ENCODE peak calls at places on chromosome 18, in five cellular contexts. O, K, H, C and E are unnamed samples.

GRCh38 chr18:34707670-34708069 is 2.4 kb upstream of the DTNA start:
- DNase-seq in O (peak; percentile 77), K (no peak), H (peak; percentile 94), C (peak; percentile 66), E (peak; percentile 36)

GRCh38 chr18:7750095-7750663 is 183.1 kb downstream of the PTPRM start:
- DNase-seq in O (no peak), K (no peak), H (no peak), C (no peak), E (no peak)

GRCh38 chr18:55587341-55588000 is 521 bp downstream of the TCF4 start:
- DNase-seq in O (peak; percentile 37), K (peak; percentile 20), H (peak; percentile 73), C (peak; percentile 28), E (no peak)

GRCh38 chr18:47032945-47033344 is 2.5 kb downstream of the ELOA2 start:
- DNase-seq in O (no peak), K (no peak), H (no peak), C (no peak), E (no peak)

GRCh38 chr18:46411862-46412690 is 244.9 kb downstream of the LOXHD1 start:
- DNase-seq in O (no peak), K (peak; percentile 33), H (no peak), C (peak; percentile 71), E (no peak)

GRCh38 chr18:36352384-36352783 is 54.9 kb downstream of the FHOD3 start:
- DNase-seq in O (peak; percentile 57), K (no peak), H (peak; percentile 37), C (peak; percentile 39), E (no peak)

GRCh38 chr18:10519366-10519765 is 6.5 kb upstream of the NAPG start:
- DNase-seq in O (no peak), K (no peak), H (no peak), C (no peak), E (no peak)

GRCh38 chr18:33146009-33146408 is 294.5 kb downstream of the CCDC178 start:
- DNase-seq in O (no peak), K (no peak), H (no peak), C (no peak), E (no peak)

GRCh38 chr18:69992776-69993175 is 45.1 kb upstream of the CD226 start:
- DNase-seq in O (no peak), K (no peak), H (no peak), C (no peak), E (no peak)

GRCh38 chr18:7822435-7823425 is 255.6 kb downstream of the PTPRM start:
- DNase-seq in O (no peak), K (no peak), H (no peak), C (peak; percentile 13), E (no peak)

GRCh38 chr18:37457754-37458153 is 107.8 kb downstream of the CELF4 start:
- DNase-seq in O (no peak), K (no peak), H (no peak), C (no peak), E (no peak)

GRCh38 chr18:74611791-74612190 is 14.1 kb downstream of the ZNF407 start:
- DNase-seq in O (no peak), K (no peak), H (no peak), C (no peak), E (no peak)

GRCh38 chr18:63974991-63975390 is 5.1 kb downstream of the SERPINB8 start:
- DNase-seq in O (no peak), K (no peak), H (peak; percentile 74), C (no peak), E (no peak)

GRCh38 chr18:79489900-79490592 is 94.3 kb downstream of the NFATC1 start:
- DNase-seq in O (no peak), K (peak; percentile 7), H (no peak), C (no peak), E (no peak)

GRCh38 chr18:44840053-44840826 is 159.6 kb downstream of the SETBP1 start:
- DNase-seq in O (no peak), K (no peak), H (no peak), C (no peak), E (no peak)

GRCh38 chr18:985301-985700 is 80.6 kb downstream of the ADCYAP1 start:
- DNase-seq in O (no peak), K (no peak), H (no peak), C (no peak), E (no peak)

GRCh38 chr18:10391506-10391905 is 62.9 kb upstream of the APCDD1 start:
- DNase-seq in O (no peak), K (no peak), H (no peak), C (no peak), E (no peak)

GRCh38 chr18:77990131-77990530 is 740.5 kb downstream of the GALR1 start:
- DNase-seq in O (no peak), K (no peak), H (no peak), C (no peak), E (no peak)

GRCh38 chr18:46097378-46097852 is 681 bp downstream of the ATP5F1A start:
- DNase-seq in O (no peak), K (no peak), H (no peak), C (peak; percentile 37), E (no peak)

GRCh38 chr18:79888016-79888415 is 63.4 kb downstream of the SLC66A2 start:
- DNase-seq in O (no peak), K (no peak), H (no peak), C (no peak), E (no peak)

GRCh38 chr18:21703241-21703820 is 1.2 kb downstream of the ABHD3 start:
- DNase-seq in O (no peak), K (no peak), H (peak; percentile 12), C (no peak), E (no peak)

GRCh38 chr18:77520767-77521166 is 271.1 kb downstream of the GALR1 start:
- DNase-seq in O (no peak), K (no peak), H (no peak), C (no peak), E (no peak)

DNA sequence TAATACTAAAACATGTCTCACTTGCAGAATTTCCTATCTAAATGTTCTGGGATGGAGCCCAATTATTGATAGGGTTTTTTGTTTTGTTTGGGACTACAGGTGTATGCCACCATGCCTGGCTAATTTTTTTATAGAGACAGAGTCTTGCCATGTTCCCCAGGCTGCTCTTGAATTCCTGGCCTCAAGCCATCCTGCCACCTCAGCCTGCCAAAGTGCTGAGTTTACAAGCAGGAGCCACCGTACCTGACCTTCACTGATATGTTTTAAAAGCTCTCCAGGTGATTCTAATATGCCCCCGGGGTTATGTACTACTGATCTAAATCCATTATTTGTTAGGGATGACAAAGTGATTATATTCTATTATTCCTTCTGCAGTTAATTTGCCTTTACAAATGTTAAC is 2.2 kb downstream of the ELAC1 start:
- DNase-seq in O (no peak), K (no peak), H (no peak), C (no peak), E (no peak)
- H3K4me3 ChIP-seq in O (no peak overlapping the region), K (no peak overlapping the region), H (no peak overlapping the region), C (no peak overlapping the region), E (no peak overlapping the region)

GRCh38 chr18:26546170-26546874 is 2.0 kb downstream of the KCTD1 start:
- DNase-seq in O (no peak), K (no peak), H (peak; percentile 10), C (no peak), E (no peak)

GRCh38 chr18:26545335-26545734 is 3.0 kb downstream of the KCTD1 start:
- DNase-seq in O (no peak), K (no peak), H (no peak), C (no peak), E (no peak)

GRCh38 chr18:26546875-26547301 is 1.5 kb downstream of the KCTD1 start:
- DNase-seq in O (no peak), K (no peak), H (no peak), C (no peak), E (no peak)

GRCh38 chr18:26544459-26544858 is 3.9 kb downstream of the KCTD1 start:
- DNase-seq in O (no peak), K (no peak), H (no peak), C (no peak), E (no peak)

GRCh38 chr18:26545737-26546136 is 2.6 kb downstream of the KCTD1 start:
- DNase-seq in O (no peak), K (no peak), H (no peak), C (no peak), E (no peak)
- H3K4me3 ChIP-seq in O (no peak overlapping the region), K (peak overlapping the region; percentile 92), H (no peak overlapping the region), C (peak overlapping the region; percentile 1), E (no peak overlapping the region)

GRCh38 chr18:28767201-28767600 is 590.3 kb upstream of the CDH2 start:
- DNase-seq in O (no peak), K (no peak), H (no peak), C (no peak), E (no peak)

GRCh38 chr18:28766721-28767120 is 589.8 kb upstream of the CDH2 start:
- DNase-seq in O (no peak), K (no peak), H (no peak), C (no peak), E (no peak)

GRCh38 chr18:28767781-28768211 is 590.9 kb upstream of the CDH2 start:
- DNase-seq in O (no peak), K (no peak), H (peak; percentile 81), C (no peak), E (no peak)

GRCh38 chr18:28768791-28769768 is 592.1 kb upstream of the CDH2 start:
- DNase-seq in O (no peak), K (no peak), H (no peak), C (no peak), E (no peak)

DNA sequence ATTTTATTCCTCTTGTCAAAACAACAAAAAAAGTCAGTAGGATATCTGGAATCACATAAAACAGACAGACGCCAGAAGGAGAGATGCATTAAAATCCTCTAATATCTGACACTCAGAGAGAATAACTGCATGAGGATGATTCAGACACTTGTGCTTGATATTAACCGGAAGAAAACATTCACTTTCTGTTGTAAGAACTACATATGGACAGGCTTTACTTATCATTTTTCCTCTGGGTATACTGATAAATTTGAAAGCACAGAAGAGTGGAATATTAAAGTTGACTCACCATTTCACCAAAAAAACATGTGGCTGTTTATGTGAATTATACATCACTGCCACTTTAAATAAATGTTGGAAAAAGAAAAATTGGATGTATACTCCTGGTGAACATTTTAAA is 589.1 kb upstream of the CDH2 start:
- DNase-seq in O (no peak), K (no peak), H (peak; percentile 40), C (no peak), E (no peak)
- H3K4me3 ChIP-seq in O (no peak overlapping the region), K (no peak overlapping the region), H (no peak overlapping the region), C (no peak overlapping the region), E (no peak overlapping the region)

GRCh38 chr18:9130806-9131205 is 5.8 kb upstream of the ANKRD12 start:
- DNase-seq in O (no peak), K (no peak), H (no peak), C (no peak), E (no peak)

GRCh38 chr18:9135081-9135911 is 1.3 kb upstream of the ANKRD12 start:
- DNase-seq in O (no peak), K (no peak), H (no peak), C (no peak), E (peak; percentile 1)

GRCh38 chr18:9135912-9136314 is 668 bp upstream of the ANKRD12 start:
- DNase-seq in O (peak; percentile 75), K (no peak), H (peak; percentile 24), C (no peak), E (peak; percentile 3)

GRCh38 chr18:9132628-9133027 is 4.0 kb upstream of the ANKRD12 start:
- DNase-seq in O (no peak), K (no peak), H (no peak), C (no peak), E (no peak)

DNA sequence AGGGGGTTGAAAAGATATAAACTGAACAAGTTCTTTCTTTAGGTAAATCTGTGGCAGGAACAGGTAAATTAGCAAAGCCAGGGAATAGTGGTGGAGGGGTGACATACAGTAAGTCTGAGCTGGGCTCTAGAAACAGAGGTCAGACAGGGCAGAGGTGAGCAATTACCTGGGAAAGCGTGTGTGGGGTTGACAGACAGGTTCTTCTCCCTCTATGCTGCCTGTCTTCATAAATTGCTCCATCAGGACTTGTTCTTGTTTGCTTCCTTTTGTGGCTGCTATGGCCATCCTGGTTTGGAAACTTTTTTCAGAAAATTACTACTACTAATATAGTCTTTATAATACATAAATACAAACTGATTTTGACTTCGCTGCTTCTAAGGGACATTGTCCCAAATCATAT is 3.4 kb upstream of the ANKRD12 start:
- DNase-seq in O (peak; percentile 18), K (no peak), H (no peak), C (no peak), E (no peak)
- H3K4me3 ChIP-seq in O (no peak overlapping the region), K (no peak overlapping the region), H (no peak overlapping the region), C (no peak overlapping the region), E (no peak overlapping the region)